ENCODE peak calls at places on chromosomes 4 and X, in seven cellular contexts. B is GM23338, D is OCI-LY7, X is neural progenitor cell, U is SK-N-SH, A is GM23248, R is HCT116. G is an unnamed sample.

GRCh38 chrX:32877592-32877991 is 333.8 kb downstream of the DMD start:
- DNase-seq in B (no peak), U (no peak), D (no peak), X (no peak), A (no peak), R (no peak), G (no peak)

GRCh38 chrX:138191998-138192397 is 519.5 kb downstream of the FGF13 start:
- DNase-seq in D (peak; percentile 15), X (peak; percentile 64), R (no peak), B (peak; percentile 61), U (peak; percentile 1), A (peak; percentile 50), G (peak; percentile 31)

GRCh38 chr4:78951862-78952472 is 12.7 kb upstream of the PAQR3 start:
- DNase-seq in B (peak; percentile 60), A (peak; percentile 67), U (peak; percentile 30), R (peak; percentile 32), D (peak; percentile 62), X (peak; percentile 47), G (peak; percentile 51)

GRCh38 chr4:180456928-180457327 is 1786.3 kb upstream of the TENM3 start:
- DNase-seq in R (no peak), B (peak; percentile 50), X (no peak), U (no peak), A (no peak), D (no peak), G (no peak)

GRCh38 chr4:81913427-81913878 is 441.7 kb upstream of the RASGEF1B start:
- DNase-seq in B (peak; percentile 94), U (peak; percentile 46), D (peak; percentile 83), R (peak; percentile 49), X (peak; percentile 89), A (peak; percentile 58), G (peak; percentile 42)

GRCh38 chr4:124431663-124432192 is 280.8 kb downstream of the ANKRD50 start:
- DNase-seq in D (no peak), R (no peak), X (no peak), A (peak; percentile 46), U (no peak), B (no peak), G (no peak)

GRCh38 chr4:114626202-114626601 is 27.6 kb downstream of the UGT8 start:
- DNase-seq in U (no peak), A (no peak), D (no peak), R (no peak), B (no peak), X (no peak), G (no peak)

GRCh38 chrX:155877288-155877687 is 3.9 kb upstream of the VAMP7 start:
- DNase-seq in B (no peak), R (no peak), U (no peak), D (peak; percentile 12), A (no peak), X (no peak), G (no peak)

GRCh38 chr4:65747386-65747785 is 77.1 kb upstream of the EPHA5 start:
- DNase-seq in D (no peak), X (no peak), B (no peak), R (no peak), A (no peak), U (no peak), G (no peak)

GRCh38 chrX:102840871-102841705 is 96.0 kb upstream of the RAB40AL start:
- DNase-seq in U (no peak), A (peak; percentile 10), B (peak; percentile 69), R (no peak), D (no peak), X (peak; percentile 33), G (no peak)

GRCh38 chr4:6011686-6012085 is 6.5 kb downstream of the C4orf50 start:
- DNase-seq in D (no peak), U (peak; percentile 73), X (no peak), B (no peak), R (no peak), A (no peak), G (no peak)

GRCh38 chr4:3765271-3766206 is 646 bp upstream of the ADRA2C start:
- DNase-seq in X (peak; percentile 90), D (no peak), U (peak; percentile 91), A (peak; percentile 77), B (peak; percentile 78), R (no peak), G (no peak)

GRCh38 chrX:44675364-44676024 is 132.8 kb upstream of the FUNDC1 start:
- DNase-seq in B (no peak), D (no peak), X (no peak), R (no peak), U (peak; percentile 76), A (peak; percentile 91), G (no peak)

GRCh38 chrX:97159916-97160800 is 276.4 kb downstream of the RPA4 start:
- DNase-seq in B (peak; percentile 17), U (no peak), R (no peak), X (peak; percentile 55), D (no peak), A (no peak), G (no peak)

GRCh38 chr4:1247811-1248261 is 1.1 kb downstream of the CTBP1 start:
- DNase-seq in R (no peak), A (no peak), X (no peak), D (no peak), B (no peak), U (no peak), G (peak; percentile 7)

GRCh38 chr4:128820631-128821119 is 11.2 kb downstream of the JADE1 start:
- DNase-seq in B (no peak), A (no peak), U (peak; percentile 58), R (no peak), X (no peak), D (peak; percentile 25), G (no peak)

GRCh38 chr4:7722716-7723115 is 216.9 kb downstream of the AFAP1 start:
- DNase-seq in U (no peak), R (no peak), B (no peak), A (no peak), X (no peak), D (no peak), G (no peak)

GRCh38 chr4:85514117-85514516 is 39.2 kb downstream of the ARHGAP24 start:
- DNase-seq in D (no peak), R (no peak), B (no peak), X (no peak), A (peak; percentile 2), U (no peak), G (no peak)

GRCh38 chr4:173191623-173192041 is 23.0 kb downstream of the GALNT7 start:
- DNase-seq in X (no peak), A (peak; percentile 42), D (no peak), U (no peak), R (no peak), B (no peak), G (no peak)

GRCh38 chrX:152635941-152636340 is 1.8 kb upstream of the GABRQ start:
- DNase-seq in D (peak; percentile 8), A (peak; percentile 66), R (peak; percentile 59), B (peak; percentile 79), X (peak; percentile 74), U (peak; percentile 50), G (peak; percentile 28)

GRCh38 chrX:10098235-10098819 is 58.4 kb upstream of the CLCN4 start:
- DNase-seq in R (no peak), U (no peak), X (no peak), A (peak; percentile 23), D (peak; percentile 77), B (no peak), G (peak; percentile 83)

GRCh38 chr4:125313989-125314602 is 659 bp upstream of the FAT4 start:
- DNase-seq in U (no peak), R (no peak), X (peak; percentile 78), B (peak; percentile 19), D (no peak), A (peak; percentile 2), G (no peak)

GRCh38 chr4:52957220-52957686 is 95.1 kb downstream of the RASL11B start:
- DNase-seq in A (peak; percentile 23), R (no peak), D (no peak), B (no peak), X (peak; percentile 66), U (peak; percentile 40), G (no peak)

GRCh38 chrX:38847903-38848230 is 46.6 kb downstream of the MID1IP1 start:
- DNase-seq in R (no peak), B (no peak), U (no peak), A (no peak), D (no peak), X (no peak), G (no peak)

GRCh38 chrX:42755820-42756219 is 22.1 kb downstream of the PPP1R2C start:
- DNase-seq in D (no peak), A (peak; percentile 59), X (no peak), U (no peak), B (no peak), R (no peak), G (no peak)

GRCh38 chrX:145563159-145563558 is 254.5 kb upstream of the SLITRK2 start:
- DNase-seq in R (no peak), B (no peak), X (no peak), U (no peak), A (no peak), D (no peak), G (no peak)

DNA sequence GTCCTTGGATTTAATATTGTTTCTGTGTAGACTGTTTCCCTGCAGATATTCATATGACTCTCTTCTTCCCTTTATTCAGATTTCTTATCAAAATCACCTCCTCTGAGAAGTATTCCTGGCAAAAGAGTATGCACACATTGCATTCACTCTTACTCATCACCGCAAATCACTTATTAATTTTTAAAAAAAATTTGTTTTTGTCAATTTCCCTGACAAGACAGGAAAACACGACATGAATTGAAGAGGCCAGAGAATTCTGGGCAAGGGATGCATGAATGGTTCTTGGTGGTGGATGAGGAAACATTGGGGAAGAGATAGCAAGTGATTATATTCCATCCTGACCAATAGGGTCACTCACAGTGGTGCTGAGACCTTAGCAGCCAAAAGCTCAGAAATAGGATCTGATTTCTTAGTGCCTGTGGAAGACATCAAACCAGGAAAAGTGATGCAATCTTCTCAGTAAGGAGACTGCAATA is 522.5 kb upstream of the AGA start:
- DNase-seq in A (no peak), D (no peak), U (no peak), X (no peak), R (no peak), B (no peak), G (no peak)
- TF ChIP-seq EZH2phosphoT487 in A (no peak), D (no peak), U (no peak), X (no peak), R (no peak), B (no peak), G (no peak)

GRCh38 chrX:133053854-133054565 is 42.9 kb downstream of the USP26 start:
- DNase-seq in B (peak; percentile 6), A (no peak), U (no peak), D (no peak), R (no peak), X (peak; percentile 36), G (no peak)
- TF ChIP-seq EZH2phosphoT487 in B (no peak), A (no peak), U (no peak), D (no peak), R (no peak), X (no peak), G (no peak)

GRCh38 chr4:154707877-154708276 is 35.9 kb upstream of the LRAT start:
- DNase-seq in B (no peak), D (no peak), U (no peak), R (peak; percentile 88), X (no peak), A (no peak), G (no peak)
- TF ChIP-seq EZH2phosphoT487 in B (no peak), D (no peak), U (no peak), R (no peak), X (no peak), A (no peak), G (no peak)

DNA sequence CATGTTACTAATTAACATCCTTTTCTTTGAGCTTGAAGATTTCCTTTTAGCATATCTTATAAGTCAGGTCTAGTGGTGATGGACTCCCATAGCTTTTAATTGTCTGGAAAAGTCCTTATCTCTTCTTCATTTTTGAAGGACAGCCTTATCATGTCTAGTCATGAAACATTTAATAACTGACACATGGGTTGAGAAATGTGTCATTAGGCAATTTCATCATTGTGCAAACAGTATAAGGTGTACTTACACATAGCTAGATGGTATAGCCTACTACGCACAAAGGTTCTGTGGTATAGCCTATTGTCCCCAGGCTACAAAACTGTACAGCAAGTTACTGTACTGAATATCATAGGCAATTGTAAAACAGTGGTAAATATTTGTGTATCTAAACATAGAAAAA is 34.5 kb upstream of the ALG13 start:
- DNase-seq in B (no peak), X (no peak), A (no peak), U (no peak), D (no peak), R (no peak), G (no peak)
- TF ChIP-seq EZH2phosphoT487 in B (no peak), X (no peak), A (no peak), U (no peak), D (no peak), R (no peak), G (no peak)